ENCODE peak calls at places on chromosomes 5 and 9, in ten cellular contexts. One of them, this sample, is unnamed.

GRCh38 chr9:35835216-35835604 is 6.2 kb downstream of the TMEM8B start:
- DNase-seq in right atrium auricular region: no peak
- DNase-seq in heart left ventricle: no peak
- DNase-seq in sigmoid colon: peak; percentile 64
- DNase-seq in mucosa of descending colon: peak; percentile 66
- DNase-seq in naive thymus-derived CD4-positive, alpha-beta T cell: no peak
- DNase-seq in body of pancreas: no peak
- DNase-seq in cardiac muscle cell: peak; percentile 10
- DNase-seq in left ventricle myocardium inferior: no peak
- DNase-seq in kidney: no peak
- DNase-seq in this sample: no peak

GRCh38 chr5:108381034-108381954 is 604 bp downstream of the FBXL17 start:
- DNase-seq in right atrium auricular region: peak; percentile 76
- DNase-seq in heart left ventricle: peak; percentile 92
- DNase-seq in sigmoid colon: peak; percentile 83
- DNase-seq in mucosa of descending colon: peak; percentile 90
- DNase-seq in naive thymus-derived CD4-positive, alpha-beta T cell: peak; percentile 87
- DNase-seq in body of pancreas: peak; percentile 83
- DNase-seq in cardiac muscle cell: peak; percentile 80
- DNase-seq in left ventricle myocardium inferior: peak; percentile 85
- DNase-seq in kidney: peak; percentile 95
- DNase-seq in this sample: peak; percentile 84

GRCh38 chr5:997001-997474 is 11.6 kb upstream of the NKD2 start:
- DNase-seq in right atrium auricular region: no peak
- DNase-seq in heart left ventricle: peak; percentile 65
- DNase-seq in sigmoid colon: peak; percentile 73
- DNase-seq in mucosa of descending colon: peak; percentile 46
- DNase-seq in naive thymus-derived CD4-positive, alpha-beta T cell: no peak
- DNase-seq in body of pancreas: peak; percentile 36
- DNase-seq in cardiac muscle cell: peak; percentile 73
- DNase-seq in left ventricle myocardium inferior: peak; percentile 39
- DNase-seq in kidney: peak; percentile 80
- DNase-seq in this sample: no peak

GRCh38 chr9:104858271-104858670 is 69.7 kb downstream of the ABCA1 start:
- DNase-seq in right atrium auricular region: no peak
- DNase-seq in heart left ventricle: no peak
- DNase-seq in sigmoid colon: no peak
- DNase-seq in mucosa of descending colon: no peak
- DNase-seq in naive thymus-derived CD4-positive, alpha-beta T cell: no peak
- DNase-seq in body of pancreas: no peak
- DNase-seq in cardiac muscle cell: peak; percentile 21
- DNase-seq in left ventricle myocardium inferior: no peak
- DNase-seq in kidney: no peak
- DNase-seq in this sample: peak; percentile 48

GRCh38 chr9:125752070-125752628 is 5.0 kb downstream of the PBX3 start:
- DNase-seq in right atrium auricular region: no peak
- DNase-seq in heart left ventricle: no peak
- DNase-seq in sigmoid colon: no peak
- DNase-seq in mucosa of descending colon: no peak
- DNase-seq in naive thymus-derived CD4-positive, alpha-beta T cell: no peak
- DNase-seq in body of pancreas: no peak
- DNase-seq in cardiac muscle cell: no peak
- DNase-seq in left ventricle myocardium inferior: no peak
- DNase-seq in kidney: no peak
- DNase-seq in this sample: no peak

GRCh38 chr5:31990701-31991110 is 183.4 kb downstream of the GOLPH3 start:
- DNase-seq in right atrium auricular region: no peak
- DNase-seq in heart left ventricle: no peak
- DNase-seq in sigmoid colon: no peak
- DNase-seq in mucosa of descending colon: no peak
- DNase-seq in naive thymus-derived CD4-positive, alpha-beta T cell: no peak
- DNase-seq in body of pancreas: no peak
- DNase-seq in cardiac muscle cell: no peak
- DNase-seq in left ventricle myocardium inferior: no peak
- DNase-seq in kidney: no peak
- DNase-seq in this sample: no peak

GRCh38 chr9:125851971-125852370 is 104.8 kb downstream of the PBX3 start:
- DNase-seq in right atrium auricular region: no peak
- DNase-seq in heart left ventricle: no peak
- DNase-seq in sigmoid colon: no peak
- DNase-seq in mucosa of descending colon: no peak
- DNase-seq in naive thymus-derived CD4-positive, alpha-beta T cell: no peak
- DNase-seq in body of pancreas: no peak
- DNase-seq in cardiac muscle cell: peak; percentile 23
- DNase-seq in left ventricle myocardium inferior: no peak
- DNase-seq in kidney: no peak
- DNase-seq in this sample: no peak

GRCh38 chr9:82488319-82488701 is 499.7 kb downstream of the SPATA31D1 start:
- DNase-seq in right atrium auricular region: no peak
- DNase-seq in heart left ventricle: no peak
- DNase-seq in sigmoid colon: no peak
- DNase-seq in mucosa of descending colon: no peak
- DNase-seq in naive thymus-derived CD4-positive, alpha-beta T cell: no peak
- DNase-seq in body of pancreas: peak; percentile 63
- DNase-seq in cardiac muscle cell: no peak
- DNase-seq in left ventricle myocardium inferior: no peak
- DNase-seq in kidney: no peak
- DNase-seq in this sample: no peak

GRCh38 chr5:129096382-129096991 is 1.9 kb downstream of the ISOC1 start:
- DNase-seq in right atrium auricular region: no peak
- DNase-seq in heart left ventricle: no peak
- DNase-seq in sigmoid colon: no peak
- DNase-seq in mucosa of descending colon: no peak
- DNase-seq in naive thymus-derived CD4-positive, alpha-beta T cell: no peak
- DNase-seq in body of pancreas: no peak
- DNase-seq in cardiac muscle cell: peak; percentile 40
- DNase-seq in left ventricle myocardium inferior: no peak
- DNase-seq in kidney: no peak
- DNase-seq in this sample: no peak

DNA sequence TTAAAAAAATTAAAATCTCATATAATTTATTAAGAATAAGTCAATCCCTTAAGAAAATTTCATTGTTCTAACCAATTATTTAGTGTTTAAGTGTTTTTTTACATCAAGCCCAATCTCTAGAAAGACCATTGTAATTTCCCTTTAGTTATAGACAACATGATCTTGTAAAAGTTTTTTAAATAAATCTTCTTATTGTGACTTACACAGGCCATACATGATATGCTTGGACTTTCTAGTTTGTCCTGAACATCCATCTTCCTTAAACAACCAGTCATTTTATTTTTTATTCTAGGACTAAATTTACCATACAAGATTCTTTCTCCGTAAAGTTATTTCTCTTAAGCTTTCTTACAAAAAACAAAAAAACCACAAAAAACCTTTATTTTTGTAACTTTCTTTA is 126.5 kb upstream of the MAST4 start:
- DNase-seq in right atrium auricular region: no peak
- DNase-seq in heart left ventricle: no peak
- DNase-seq in sigmoid colon: no peak
- DNase-seq in mucosa of descending colon: no peak
- DNase-seq in naive thymus-derived CD4-positive, alpha-beta T cell: no peak
- DNase-seq in body of pancreas: no peak
- DNase-seq in cardiac muscle cell: no peak
- DNase-seq in left ventricle myocardium inferior: no peak
- DNase-seq in kidney: no peak
- DNase-seq in this sample: no peak
- H3K9me3 ChIP-seq in right atrium auricular region: no peaks in the 10 kb centered on the region
- H3K9me3 ChIP-seq in heart left ventricle: peaks cover 12% of the 10 kb centered on the region
- H3K9me3 ChIP-seq in sigmoid colon: no peaks in the 10 kb centered on the region
- H3K9me3 ChIP-seq in mucosa of descending colon: peaks cover 26% of the 10 kb centered on the region
- H3K9me3 ChIP-seq in naive thymus-derived CD4-positive, alpha-beta T cell: no peaks in the 10 kb centered on the region
- H3K9me3 ChIP-seq in body of pancreas: no peaks in the 10 kb centered on the region
- H3K9me3 ChIP-seq in cardiac muscle cell: no peaks in the 10 kb centered on the region
- H3K9me3 ChIP-seq in left ventricle myocardium inferior: peaks cover 35% of the 10 kb centered on the region
- H3K9me3 ChIP-seq in kidney: peaks cover 6% of the 10 kb centered on the region
- H3K9me3 ChIP-seq in this sample: no peaks in the 10 kb centered on the region

DNA sequence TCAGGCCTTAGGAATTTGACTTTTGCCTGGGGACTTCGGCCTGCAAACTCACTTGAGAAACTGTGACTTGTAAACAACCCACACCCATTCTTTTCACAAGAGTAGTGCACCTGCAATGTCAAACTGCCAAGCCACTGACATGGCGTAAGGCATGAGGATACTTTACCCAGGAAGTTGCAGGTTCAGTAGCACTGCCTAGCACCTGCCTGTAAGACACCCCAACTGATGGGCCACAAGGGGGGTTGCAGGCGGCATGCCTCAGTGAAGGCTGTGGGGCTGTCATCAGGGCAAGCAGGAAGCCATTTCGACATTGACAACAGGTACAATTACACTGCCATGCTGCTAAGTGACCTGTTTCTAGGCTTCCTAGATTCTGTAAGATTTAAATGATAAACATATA is 41.3 kb upstream of the RASGEF1C start:
- DNase-seq in right atrium auricular region: no peak
- DNase-seq in heart left ventricle: no peak
- DNase-seq in sigmoid colon: no peak
- DNase-seq in mucosa of descending colon: no peak
- DNase-seq in naive thymus-derived CD4-positive, alpha-beta T cell: no peak
- DNase-seq in body of pancreas: no peak
- DNase-seq in cardiac muscle cell: no peak
- DNase-seq in left ventricle myocardium inferior: no peak
- DNase-seq in kidney: peak; percentile 19
- DNase-seq in this sample: no peak
- H3K9me3 ChIP-seq in right atrium auricular region: peaks cover 24% of the 10 kb centered on the region
- H3K9me3 ChIP-seq in heart left ventricle: peaks cover 100% of the 10 kb centered on the region
- H3K9me3 ChIP-seq in sigmoid colon: peaks cover 24% of the 10 kb centered on the region
- H3K9me3 ChIP-seq in mucosa of descending colon: peaks cover 87% of the 10 kb centered on the region
- H3K9me3 ChIP-seq in naive thymus-derived CD4-positive, alpha-beta T cell: no peaks in the 10 kb centered on the region
- H3K9me3 ChIP-seq in body of pancreas: peaks cover 3% of the 10 kb centered on the region
- H3K9me3 ChIP-seq in cardiac muscle cell: peaks cover 7% of the 10 kb centered on the region
- H3K9me3 ChIP-seq in left ventricle myocardium inferior: peaks cover 100% of the 10 kb centered on the region
- H3K9me3 ChIP-seq in kidney: peaks cover 74% of the 10 kb centered on the region
- H3K9me3 ChIP-seq in this sample: no peaks in the 10 kb centered on the region

GRCh38 chr9:117868594-117868993 is 164.4 kb downstream of the TLR4 start:
- DNase-seq in right atrium auricular region: no peak
- DNase-seq in heart left ventricle: no peak
- DNase-seq in sigmoid colon: no peak
- DNase-seq in mucosa of descending colon: no peak
- DNase-seq in naive thymus-derived CD4-positive, alpha-beta T cell: no peak
- DNase-seq in body of pancreas: no peak
- DNase-seq in cardiac muscle cell: no peak
- DNase-seq in left ventricle myocardium inferior: no peak
- DNase-seq in kidney: no peak
- DNase-seq in this sample: no peak

DNA sequence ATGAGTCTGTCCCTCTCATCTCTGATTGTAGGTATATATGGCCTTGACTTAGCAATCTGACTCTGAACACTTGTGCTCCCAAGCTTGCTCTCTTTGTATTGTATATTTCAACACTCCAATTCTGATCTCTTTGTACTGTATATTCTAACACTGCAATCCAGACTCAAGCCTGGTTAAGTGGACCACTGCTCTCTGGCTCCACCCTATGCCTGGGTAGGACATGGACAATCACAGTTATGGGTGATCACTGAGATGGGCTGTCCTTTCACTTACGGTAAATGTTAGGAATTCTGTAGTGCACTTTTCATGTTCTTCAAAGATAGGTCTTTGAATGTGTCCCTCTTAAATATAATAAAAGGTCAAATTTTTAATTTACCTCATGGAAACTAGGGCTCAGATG is 165.1 kb downstream of the TLR4 start:
- DNase-seq in right atrium auricular region: no peak
- DNase-seq in heart left ventricle: no peak
- DNase-seq in sigmoid colon: no peak
- DNase-seq in mucosa of descending colon: no peak
- DNase-seq in naive thymus-derived CD4-positive, alpha-beta T cell: no peak
- DNase-seq in body of pancreas: no peak
- DNase-seq in cardiac muscle cell: no peak
- DNase-seq in left ventricle myocardium inferior: no peak
- DNase-seq in kidney: no peak
- DNase-seq in this sample: no peak
- H3K9me3 ChIP-seq in right atrium auricular region: no peaks in the 10 kb centered on the region
- H3K9me3 ChIP-seq in heart left ventricle: no peaks in the 10 kb centered on the region
- H3K9me3 ChIP-seq in sigmoid colon: no peaks in the 10 kb centered on the region
- H3K9me3 ChIP-seq in mucosa of descending colon: no peaks in the 10 kb centered on the region
- H3K9me3 ChIP-seq in naive thymus-derived CD4-positive, alpha-beta T cell: no peaks in the 10 kb centered on the region
- H3K9me3 ChIP-seq in body of pancreas: no peaks in the 10 kb centered on the region
- H3K9me3 ChIP-seq in cardiac muscle cell: no peaks in the 10 kb centered on the region
- H3K9me3 ChIP-seq in left ventricle myocardium inferior: no peaks in the 10 kb centered on the region
- H3K9me3 ChIP-seq in kidney: no peaks in the 10 kb centered on the region
- H3K9me3 ChIP-seq in this sample: no peaks in the 10 kb centered on the region

GRCh38 chr9:138103824-138104206 is 226.2 kb downstream of the CACNA1B start:
- DNase-seq in right atrium auricular region: peak; percentile 40
- DNase-seq in heart left ventricle: no peak
- DNase-seq in sigmoid colon: peak; percentile 57
- DNase-seq in mucosa of descending colon: no peak
- DNase-seq in naive thymus-derived CD4-positive, alpha-beta T cell: no peak
- DNase-seq in body of pancreas: no peak
- DNase-seq in cardiac muscle cell: no peak
- DNase-seq in left ventricle myocardium inferior: no peak
- DNase-seq in kidney: peak; percentile 65
- DNase-seq in this sample: no peak
- H3K9me3 ChIP-seq in right atrium auricular region: no peaks in the 10 kb centered on the region
- H3K9me3 ChIP-seq in heart left ventricle: no peaks in the 10 kb centered on the region
- H3K9me3 ChIP-seq in sigmoid colon: no peaks in the 10 kb centered on the region
- H3K9me3 ChIP-seq in mucosa of descending colon: no peaks in the 10 kb centered on the region
- H3K9me3 ChIP-seq in naive thymus-derived CD4-positive, alpha-beta T cell: no peaks in the 10 kb centered on the region
- H3K9me3 ChIP-seq in body of pancreas: no peaks in the 10 kb centered on the region
- H3K9me3 ChIP-seq in cardiac muscle cell: no peaks in the 10 kb centered on the region
- H3K9me3 ChIP-seq in left ventricle myocardium inferior: no peaks in the 10 kb centered on the region
- H3K9me3 ChIP-seq in kidney: no peaks in the 10 kb centered on the region
- H3K9me3 ChIP-seq in this sample: no peaks in the 10 kb centered on the region

DNA sequence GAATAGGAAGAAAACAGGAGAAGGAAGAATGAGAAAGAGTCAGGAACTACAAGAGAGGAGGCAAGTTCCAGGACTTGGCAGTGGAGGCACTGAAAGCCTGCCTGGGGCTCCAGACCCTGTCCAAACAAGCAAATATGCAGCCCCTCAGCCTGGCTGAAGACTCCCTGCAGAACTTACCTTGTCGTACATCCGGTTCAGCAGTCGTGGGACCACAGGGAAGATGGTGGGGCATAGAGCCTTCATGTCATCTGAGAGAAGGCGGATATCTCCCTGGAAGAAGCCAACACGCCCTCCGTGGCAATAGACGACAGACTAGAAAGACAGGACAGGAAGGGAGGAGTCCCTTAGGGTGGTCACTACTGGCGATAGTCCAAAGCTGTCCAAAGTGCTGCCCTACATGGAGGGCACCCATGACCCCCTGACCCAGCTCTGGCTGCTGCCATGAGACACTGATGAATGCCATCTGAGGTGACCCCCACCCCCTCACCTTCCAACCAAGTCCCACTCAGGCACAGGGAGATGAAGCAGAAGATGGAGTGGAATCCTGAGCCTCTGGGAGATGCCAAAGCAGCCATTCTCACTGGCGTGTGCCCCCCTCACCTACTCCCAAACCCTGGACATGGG is 27.7 kb upstream of the MEIKIN start:
- DNase-seq in right atrium auricular region: peak; percentile 23
- DNase-seq in heart left ventricle: no peak
- DNase-seq in sigmoid colon: no peak
- DNase-seq in mucosa of descending colon: no peak
- DNase-seq in naive thymus-derived CD4-positive, alpha-beta T cell: no peak
- DNase-seq in body of pancreas: no peak
- DNase-seq in cardiac muscle cell: no peak
- DNase-seq in left ventricle myocardium inferior: no peak
- DNase-seq in kidney: no peak
- DNase-seq in this sample: no peak
- H3K9me3 ChIP-seq in right atrium auricular region: no peaks in the 10 kb centered on the region
- H3K9me3 ChIP-seq in heart left ventricle: no peaks in the 10 kb centered on the region
- H3K9me3 ChIP-seq in sigmoid colon: no peaks in the 10 kb centered on the region
- H3K9me3 ChIP-seq in mucosa of descending colon: no peaks in the 10 kb centered on the region
- H3K9me3 ChIP-seq in naive thymus-derived CD4-positive, alpha-beta T cell: no peaks in the 10 kb centered on the region
- H3K9me3 ChIP-seq in body of pancreas: no peaks in the 10 kb centered on the region
- H3K9me3 ChIP-seq in cardiac muscle cell: no peaks in the 10 kb centered on the region
- H3K9me3 ChIP-seq in left ventricle myocardium inferior: no peaks in the 10 kb centered on the region
- H3K9me3 ChIP-seq in kidney: no peaks in the 10 kb centered on the region
- H3K9me3 ChIP-seq in this sample: no peaks in the 10 kb centered on the region

GRCh38 chr9:21611896-21612295 is 129.8 kb upstream of the IFNE start:
- DNase-seq in right atrium auricular region: no peak
- DNase-seq in heart left ventricle: no peak
- DNase-seq in sigmoid colon: no peak
- DNase-seq in mucosa of descending colon: no peak
- DNase-seq in naive thymus-derived CD4-positive, alpha-beta T cell: peak; percentile 63
- DNase-seq in body of pancreas: no peak
- DNase-seq in cardiac muscle cell: no peak
- DNase-seq in left ventricle myocardium inferior: no peak
- DNase-seq in kidney: no peak
- DNase-seq in this sample: no peak
- H3K9me3 ChIP-seq in right atrium auricular region: no peaks in the 10 kb centered on the region
- H3K9me3 ChIP-seq in heart left ventricle: no peaks in the 10 kb centered on the region
- H3K9me3 ChIP-seq in sigmoid colon: no peaks in the 10 kb centered on the region
- H3K9me3 ChIP-seq in mucosa of descending colon: no peaks in the 10 kb centered on the region
- H3K9me3 ChIP-seq in naive thymus-derived CD4-positive, alpha-beta T cell: no peaks in the 10 kb centered on the region
- H3K9me3 ChIP-seq in body of pancreas: no peaks in the 10 kb centered on the region
- H3K9me3 ChIP-seq in cardiac muscle cell: no peaks in the 10 kb centered on the region
- H3K9me3 ChIP-seq in left ventricle myocardium inferior: no peaks in the 10 kb centered on the region
- H3K9me3 ChIP-seq in kidney: no peaks in the 10 kb centered on the region
- H3K9me3 ChIP-seq in this sample: no peaks in the 10 kb centered on the region

This sample was measured in thyroid gland.